ENCODE peak calls at places on chromosomes 13 and 19, in five cellular contexts. P is activated gamma-delta T cell treated with anti-CD3 and anti-CD28 coated beads, Interleukin-2, amount 50 U/mL, for 16 hours; Y is pulmonary artery endothelial cell; T is Calu3; I is activated T-cell treated with anti-CD3 and anti-CD28 coated beads, Interleukin-2, amount 50 U/mL, for 72 hours. G is an unnamed sample.

GRCh38 chr13:44075113-44075512 is 195.4 kb downstream of the LACC1 start:
- DNase-seq in I (no peak), P (no peak), T (no peak), Y (no peak), G (no peak)

GRCh38 chr19:44055870-44056269 is 4.0 kb downstream of the ZNF223 start:
- DNase-seq in Y (no peak), T (no peak), I (no peak), P (no peak), G (no peak)

GRCh38 chr19:8129061-8129460 is 20.3 kb downstream of the FBN3 start:
- DNase-seq in T (peak; percentile 37), P (no peak), I (no peak), Y (no peak), G (no peak)

GRCh38 chr19:19115954-19116353 is 22.3 kb downstream of the TMEM161A start:
- DNase-seq in I (peak; percentile 68), P (no peak), T (peak; percentile 15), Y (no peak), G (no peak)

GRCh38 chr13:62920181-62920580 is 1504.5 kb upstream of the PCDH20 start:
- DNase-seq in T (no peak), P (no peak), Y (no peak), I (no peak), G (no peak)

GRCh38 chr13:103466761-103467160 is 400.5 kb upstream of the SLC10A2 start:
- DNase-seq in T (no peak), Y (no peak), I (no peak), P (no peak), G (no peak)

GRCh38 chr19:35090795-35091214 is 24.8 kb upstream of the FXYD3 start:
- DNase-seq in P (no peak), T (peak; percentile 32), Y (no peak), I (no peak), G (no peak)

GRCh38 chr19:14440049-14440448 is 6.9 kb downstream of the PKN1 start:
- DNase-seq in Y (no peak), I (peak; percentile 87), P (peak; percentile 72), T (no peak), G (no peak)

GRCh38 chr19:29677001-29677781 is 11.9 kb downstream of the PLEKHF1 start:
- DNase-seq in P (no peak), I (no peak), T (no peak), Y (no peak), G (no peak)

GRCh38 chr13:111112196-111112595 is 2.9 kb upstream of the ARHGEF7 start:
- DNase-seq in P (no peak), I (no peak), Y (no peak), T (no peak), G (no peak)

GRCh38 chr19:2766594-2767372 is 16.3 kb downstream of the SGTA start:
- DNase-seq in T (no peak), P (no peak), I (no peak), Y (no peak), G (no peak)

G was measured in HCT116.